ENCODE peak calls at places on chromosomes 6 and 20, in eight cellular contexts. One of them, this sample, is unnamed.

GRCh38 chr6:108651781-108652227 is 91.1 kb downstream of the FOXO3 start:
- DNase-seq in psoas muscle: peak; percentile 76
- DNase-seq in left ventricle myocardium inferior: peak; percentile 36
- DNase-seq in cardiac muscle cell: peak; percentile 79
- DNase-seq in fibroblast of lung: peak; percentile 92
- DNase-seq in sigmoid colon: peak; percentile 85
- DNase-seq in uterus: peak; percentile 74
- DNase-seq in body of pancreas: peak; percentile 58
- DNase-seq in this sample: no peak

GRCh38 chr6:150975136-150975535 is 109.6 kb downstream of the MTHFD1L start:
- DNase-seq in psoas muscle: no peak
- DNase-seq in left ventricle myocardium inferior: no peak
- DNase-seq in cardiac muscle cell: no peak
- DNase-seq in fibroblast of lung: no peak
- DNase-seq in sigmoid colon: no peak
- DNase-seq in uterus: no peak
- DNase-seq in body of pancreas: no peak
- DNase-seq in this sample: no peak

GRCh38 chr6:167569041-167569805 is 244.3 kb downstream of the TTLL2 start:
- DNase-seq in psoas muscle: no peak
- DNase-seq in left ventricle myocardium inferior: no peak
- DNase-seq in cardiac muscle cell: no peak
- DNase-seq in fibroblast of lung: no peak
- DNase-seq in sigmoid colon: peak; percentile 25
- DNase-seq in uterus: no peak
- DNase-seq in body of pancreas: no peak
- DNase-seq in this sample: no peak

GRCh38 chr20:57633945-57634491 is 13.8 kb upstream of the ZBP1 start:
- DNase-seq in psoas muscle: no peak
- DNase-seq in left ventricle myocardium inferior: no peak
- DNase-seq in cardiac muscle cell: no peak
- DNase-seq in fibroblast of lung: no peak
- DNase-seq in sigmoid colon: no peak
- DNase-seq in uterus: no peak
- DNase-seq in body of pancreas: no peak
- DNase-seq in this sample: no peak

GRCh38 chr6:45479834-45480696 is 102.3 kb upstream of the SUPT3H start:
- DNase-seq in psoas muscle: no peak
- DNase-seq in left ventricle myocardium inferior: no peak
- DNase-seq in cardiac muscle cell: peak; percentile 79
- DNase-seq in fibroblast of lung: peak; percentile 81
- DNase-seq in sigmoid colon: no peak
- DNase-seq in uterus: no peak
- DNase-seq in body of pancreas: peak; percentile 17
- DNase-seq in this sample: no peak

GRCh38 chr6:134347916-134348805 is 30.2 kb upstream of the SGK1 start:
- DNase-seq in psoas muscle: peak; percentile 72
- DNase-seq in left ventricle myocardium inferior: peak; percentile 23
- DNase-seq in cardiac muscle cell: peak; percentile 78
- DNase-seq in fibroblast of lung: peak; percentile 99
- DNase-seq in sigmoid colon: no peak
- DNase-seq in uterus: no peak
- DNase-seq in body of pancreas: no peak
- DNase-seq in this sample: no peak

GRCh38 chr20:12414446-12415274 is 497.0 kb downstream of the BTBD3 start:
- DNase-seq in psoas muscle: no peak
- DNase-seq in left ventricle myocardium inferior: no peak
- DNase-seq in cardiac muscle cell: peak; percentile 56
- DNase-seq in fibroblast of lung: no peak
- DNase-seq in sigmoid colon: no peak
- DNase-seq in uterus: no peak
- DNase-seq in body of pancreas: no peak
- DNase-seq in this sample: no peak

GRCh38 chr6:90403489-90404381 is 107.1 kb upstream of the BACH2 start:
- DNase-seq in psoas muscle: peak; percentile 74
- DNase-seq in left ventricle myocardium inferior: peak; percentile 43
- DNase-seq in cardiac muscle cell: peak; percentile 93
- DNase-seq in fibroblast of lung: peak; percentile 89
- DNase-seq in sigmoid colon: no peak
- DNase-seq in uterus: peak; percentile 30
- DNase-seq in body of pancreas: peak; percentile 21
- DNase-seq in this sample: no peak

GRCh38 chr6:105798057-105798456 is 288.1 kb upstream of the PRDM1 start:
- DNase-seq in psoas muscle: no peak
- DNase-seq in left ventricle myocardium inferior: no peak
- DNase-seq in cardiac muscle cell: peak; percentile 4
- DNase-seq in fibroblast of lung: peak; percentile 37
- DNase-seq in sigmoid colon: peak; percentile 72
- DNase-seq in uterus: peak; percentile 56
- DNase-seq in body of pancreas: peak; percentile 18
- DNase-seq in this sample: no peak

GRCh38 chr6:26383624-26384417 is 913 bp downstream of the BTN2A2 start:
- DNase-seq in psoas muscle: no peak
- DNase-seq in left ventricle myocardium inferior: no peak
- DNase-seq in cardiac muscle cell: peak; percentile 41
- DNase-seq in fibroblast of lung: peak; percentile 62
- DNase-seq in sigmoid colon: no peak
- DNase-seq in uterus: no peak
- DNase-seq in body of pancreas: no peak
- DNase-seq in this sample: no peak

GRCh38 chr20:46423342-46423741 is 16.9 kb upstream of the ELMO2 start:
- DNase-seq in psoas muscle: no peak
- DNase-seq in left ventricle myocardium inferior: no peak
- DNase-seq in cardiac muscle cell: no peak
- DNase-seq in fibroblast of lung: no peak
- DNase-seq in sigmoid colon: no peak
- DNase-seq in uterus: no peak
- DNase-seq in body of pancreas: no peak
- DNase-seq in this sample: no peak

GRCh38 chr6:102126488-102126887 is 733.0 kb downstream of the GRIK2 start:
- DNase-seq in psoas muscle: no peak
- DNase-seq in left ventricle myocardium inferior: no peak
- DNase-seq in cardiac muscle cell: no peak
- DNase-seq in fibroblast of lung: no peak
- DNase-seq in sigmoid colon: no peak
- DNase-seq in uterus: no peak
- DNase-seq in body of pancreas: no peak
- DNase-seq in this sample: no peak

GRCh38 chr6:126033696-126034095 is 47.4 kb downstream of the TRMT11 start:
- DNase-seq in psoas muscle: no peak
- DNase-seq in left ventricle myocardium inferior: no peak
- DNase-seq in cardiac muscle cell: peak; percentile 94
- DNase-seq in fibroblast of lung: peak; percentile 93
- DNase-seq in sigmoid colon: peak; percentile 64
- DNase-seq in uterus: peak; percentile 70
- DNase-seq in body of pancreas: peak; percentile 54
- DNase-seq in this sample: no peak

GRCh38 chr20:62186887-62187866 is 4.3 kb downstream of the MTG2 start:
- DNase-seq in psoas muscle: no peak
- DNase-seq in left ventricle myocardium inferior: no peak
- DNase-seq in cardiac muscle cell: peak; percentile 47
- DNase-seq in fibroblast of lung: peak; percentile 42
- DNase-seq in sigmoid colon: no peak
- DNase-seq in uterus: no peak
- DNase-seq in body of pancreas: no peak
- DNase-seq in this sample: no peak

DNA sequence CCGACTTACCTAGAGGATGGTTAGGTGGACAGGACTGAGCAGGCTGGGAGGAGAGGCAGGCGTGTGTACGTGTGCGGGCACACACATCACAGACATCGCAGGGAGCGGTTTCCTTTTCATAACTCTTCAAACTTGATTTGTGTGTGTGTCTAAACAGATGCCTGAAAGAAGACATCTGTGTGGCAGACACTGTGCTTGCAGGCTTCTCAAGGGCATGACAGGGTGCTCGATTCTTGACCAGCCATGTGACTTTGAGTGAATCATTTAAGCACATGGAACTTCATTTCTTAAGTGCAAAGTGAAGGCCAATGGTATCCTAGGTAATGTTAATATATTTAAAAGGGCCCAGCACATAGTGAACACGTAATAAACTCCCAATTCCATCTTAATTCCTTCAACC is 186.5 kb downstream of the SCP2D1 start:
- DNase-seq in psoas muscle: no peak
- DNase-seq in left ventricle myocardium inferior: no peak
- DNase-seq in cardiac muscle cell: no peak
- DNase-seq in fibroblast of lung: no peak
- DNase-seq in sigmoid colon: no peak
- DNase-seq in uterus: peak; percentile 7
- DNase-seq in body of pancreas: no peak
- DNase-seq in this sample: no peak
- H3K27ac ChIP-seq in psoas muscle: no peak overlapping the region
- H3K27ac ChIP-seq in left ventricle myocardium inferior: no peak overlapping the region
- H3K27ac ChIP-seq in cardiac muscle cell: no peak overlapping the region
- H3K27ac ChIP-seq in fibroblast of lung: no peak overlapping the region
- H3K27ac ChIP-seq in sigmoid colon: no peak overlapping the region
- H3K27ac ChIP-seq in uterus: no peak overlapping the region
- H3K27ac ChIP-seq in body of pancreas: no peak overlapping the region
- H3K27ac ChIP-seq in this sample: no peak overlapping the region

GRCh38 chr6:58290177-58290576 is 972.7 kb downstream of the PRIM2 start:
- DNase-seq in psoas muscle: no peak
- DNase-seq in left ventricle myocardium inferior: no peak
- DNase-seq in cardiac muscle cell: no peak
- DNase-seq in fibroblast of lung: no peak
- DNase-seq in sigmoid colon: no peak
- DNase-seq in uterus: no peak
- DNase-seq in body of pancreas: no peak
- DNase-seq in this sample: no peak
- H3K9me3 ChIP-seq in psoas muscle: no peaks in the 10 kb centered on the region
- H3K9me3 ChIP-seq in left ventricle myocardium inferior: no peaks in the 10 kb centered on the region
- H3K9me3 ChIP-seq in cardiac muscle cell: peaks cover 2% of the 10 kb centered on the region
- H3K9me3 ChIP-seq in fibroblast of lung: no peaks in the 10 kb centered on the region
- H3K9me3 ChIP-seq in sigmoid colon: no peaks in the 10 kb centered on the region
- H3K9me3 ChIP-seq in uterus: no peaks in the 10 kb centered on the region
- H3K9me3 ChIP-seq in body of pancreas: no peaks in the 10 kb centered on the region
- H3K9me3 ChIP-seq in this sample: no peaks in the 10 kb centered on the region

GRCh38 chr20:24164360-24164759 is 175.8 kb upstream of the GGTLC1 start:
- DNase-seq in psoas muscle: no peak
- DNase-seq in left ventricle myocardium inferior: no peak
- DNase-seq in cardiac muscle cell: peak; percentile 22
- DNase-seq in fibroblast of lung: no peak
- DNase-seq in sigmoid colon: no peak
- DNase-seq in uterus: no peak
- DNase-seq in body of pancreas: no peak
- DNase-seq in this sample: no peak
- TF ChIP-seq CTCF in psoas muscle: no peak
- TF ChIP-seq CTCF in left ventricle myocardium inferior: peak; percentile 51
- TF ChIP-seq CTCF in cardiac muscle cell: peak; percentile 56
- TF ChIP-seq CTCF in fibroblast of lung: no peak
- TF ChIP-seq CTCF in sigmoid colon: no peak
- TF ChIP-seq CTCF in uterus: no peak
- TF ChIP-seq CTCF in body of pancreas: peak; percentile 12
- TF ChIP-seq CTCF in this sample: peak; percentile 35

GRCh38 chr20:36499211-36499610 is 42.1 kb upstream of the MYL9 start:
- DNase-seq in psoas muscle: no peak
- DNase-seq in left ventricle myocardium inferior: no peak
- DNase-seq in cardiac muscle cell: no peak
- DNase-seq in fibroblast of lung: no peak
- DNase-seq in sigmoid colon: peak; percentile 56
- DNase-seq in uterus: no peak
- DNase-seq in body of pancreas: no peak
- DNase-seq in this sample: no peak

GRCh38 chr20:36498386-36499179 is 42.7 kb upstream of the MYL9 start:
- DNase-seq in psoas muscle: no peak
- DNase-seq in left ventricle myocardium inferior: peak; percentile 70
- DNase-seq in cardiac muscle cell: no peak
- DNase-seq in fibroblast of lung: no peak
- DNase-seq in sigmoid colon: no peak
- DNase-seq in uterus: no peak
- DNase-seq in body of pancreas: no peak
- DNase-seq in this sample: no peak

GRCh38 chr20:36499723-36500501 is 41.4 kb upstream of the MYL9 start:
- DNase-seq in psoas muscle: no peak
- DNase-seq in left ventricle myocardium inferior: no peak
- DNase-seq in cardiac muscle cell: no peak
- DNase-seq in fibroblast of lung: peak; percentile 59
- DNase-seq in sigmoid colon: peak; percentile 58
- DNase-seq in uterus: no peak
- DNase-seq in body of pancreas: no peak
- DNase-seq in this sample: no peak

GRCh38 chr20:36496707-36497669 is 44.3 kb upstream of the MYL9 start:
- DNase-seq in psoas muscle: no peak
- DNase-seq in left ventricle myocardium inferior: no peak
- DNase-seq in cardiac muscle cell: no peak
- DNase-seq in fibroblast of lung: no peak
- DNase-seq in sigmoid colon: peak; percentile 38
- DNase-seq in uterus: no peak
- DNase-seq in body of pancreas: no peak
- DNase-seq in this sample: no peak

GRCh38 chr20:36497856-36498255 is 43.5 kb upstream of the MYL9 start:
- DNase-seq in psoas muscle: no peak
- DNase-seq in left ventricle myocardium inferior: peak; percentile 36
- DNase-seq in cardiac muscle cell: peak; percentile 73
- DNase-seq in fibroblast of lung: peak; percentile 74
- DNase-seq in sigmoid colon: peak; percentile 58
- DNase-seq in uterus: no peak
- DNase-seq in body of pancreas: peak; percentile 57
- DNase-seq in this sample: no peak
- H3K27ac ChIP-seq in psoas muscle: no peak overlapping the region
- H3K27ac ChIP-seq in left ventricle myocardium inferior: peak overlapping the region; percentile 89
- H3K27ac ChIP-seq in cardiac muscle cell: peak overlapping the region; percentile 83
- H3K27ac ChIP-seq in fibroblast of lung: no peak overlapping the region
- H3K27ac ChIP-seq in sigmoid colon: peak overlapping the region; percentile 16
- H3K27ac ChIP-seq in uterus: no peak overlapping the region
- H3K27ac ChIP-seq in body of pancreas: peak overlapping the region; percentile 68
- H3K27ac ChIP-seq in this sample: no peak overlapping the region

GRCh38 chr6:81026041-81026553 is 726.4 kb downstream of the TENT5A start:
- DNase-seq in psoas muscle: no peak
- DNase-seq in left ventricle myocardium inferior: no peak
- DNase-seq in cardiac muscle cell: no peak
- DNase-seq in fibroblast of lung: no peak
- DNase-seq in sigmoid colon: no peak
- DNase-seq in uterus: no peak
- DNase-seq in body of pancreas: no peak
- DNase-seq in this sample: no peak
- H3K9me3 ChIP-seq in psoas muscle: peaks cover 6% of the 10 kb centered on the region
- H3K9me3 ChIP-seq in left ventricle myocardium inferior: peaks cover 23% of the 10 kb centered on the region
- H3K9me3 ChIP-seq in cardiac muscle cell: no peaks in the 10 kb centered on the region
- H3K9me3 ChIP-seq in fibroblast of lung: no peaks in the 10 kb centered on the region
- H3K9me3 ChIP-seq in sigmoid colon: peaks cover 6% of the 10 kb centered on the region
- H3K9me3 ChIP-seq in uterus: no peaks in the 10 kb centered on the region
- H3K9me3 ChIP-seq in body of pancreas: no peaks in the 10 kb centered on the region
- H3K9me3 ChIP-seq in this sample: no peaks in the 10 kb centered on the region

This sample was measured in upper lobe of right lung.